ENCODE peak calls at places on chromosomes 7 and 10, in eight cellular contexts. P, O, J, Q, E, M, Z and C are unnamed samples.

GRCh38 chr10:24272374-24272773 is 63.4 kb downstream of the KIAA1217 start:
- DNase-seq in P (no peak), O (no peak), Q (no peak), Z (no peak), J (no peak), E (no peak), M (no peak), C (no peak)

GRCh38 chr10:96565774-96566173 is 21.0 kb downstream of the TM9SF3 start:
- DNase-seq in P (peak; percentile 30), J (peak; percentile 24), E (peak; percentile 65), O (no peak), Z (no peak), Q (no peak), M (peak; percentile 28), C (no peak)

GRCh38 chr10:103720328-103720963 is 134.9 kb downstream of the SH3PXD2A start:
- DNase-seq in Q (no peak), Z (no peak), J (no peak), M (no peak), P (no peak), E (no peak), O (no peak), C (no peak)

GRCh38 chr7:158740657-158741293 is 36.2 kb upstream of the NCAPG2 start:
- DNase-seq in O (no peak), J (peak; percentile 81), P (peak; percentile 90), E (peak; percentile 99), M (no peak), Q (no peak), Z (no peak), C (no peak)

GRCh38 chr10:78634835-78635234 is 433.9 kb upstream of the ZMIZ1 start:
- DNase-seq in J (no peak), O (no peak), E (no peak), Q (no peak), Z (no peak), M (no peak), P (no peak), C (no peak)

GRCh38 chr7:157797361-157797760 is 460.6 kb downstream of the DNAJB6 start:
- DNase-seq in O (no peak), M (no peak), J (no peak), Z (no peak), Q (peak; percentile 38), P (no peak), E (no peak), C (no peak)

GRCh38 chr10:22665329-22665728 is 49.0 kb downstream of the PIP4K2A start:
- DNase-seq in O (no peak), Z (no peak), P (no peak), Q (no peak), J (no peak), E (no peak), M (no peak), C (no peak)

GRCh38 chr10:31515819-31516402 is 196.9 kb downstream of the ZEB1 start:
- DNase-seq in M (no peak), Q (no peak), Z (no peak), O (no peak), J (no peak), E (no peak), P (peak; percentile 35), C (no peak)

GRCh38 chr10:113386005-113386404 is 166.8 kb upstream of the HABP2 start:
- DNase-seq in Q (no peak), E (peak; percentile 34), Z (no peak), P (peak; percentile 91), J (no peak), M (no peak), O (no peak), C (no peak)

GRCh38 chr10:97089209-97089865 is 96.4 kb downstream of the SLIT1 start:
- DNase-seq in O (no peak), P (peak; percentile 37), Z (no peak), E (no peak), J (no peak), Q (no peak), M (no peak), C (no peak)

GRCh38 chr10:78331391-78331922 is 297.8 kb downstream of the RPS24 start:
- DNase-seq in O (no peak), Q (no peak), Z (no peak), P (peak; percentile 46), M (no peak), J (no peak), E (no peak), C (no peak)

GRCh38 chr10:89574348-89574747 is 39.0 kb upstream of the SLC16A12 start:
- DNase-seq in J (no peak), P (no peak), O (no peak), Q (no peak), Z (no peak), M (no peak), E (no peak), C (no peak)

GRCh38 chr10:125494631-125495239 is 188.2 kb downstream of the TEX36 start:
- DNase-seq in P (no peak), E (no peak), Z (no peak), M (no peak), Q (no peak), J (no peak), O (no peak), C (no peak)

GRCh38 chr7:142104550-142105527 is 6.7 kb upstream of the MGAM2 start:
- DNase-seq in O (no peak), P (peak; percentile 69), M (no peak), Q (no peak), J (no peak), E (no peak), Z (no peak), C (no peak)

GRCh38 chr10:69501657-69502056 is 50.4 kb downstream of the TSPAN15 start:
- DNase-seq in Q (no peak), J (no peak), Z (no peak), E (no peak), O (no peak), P (no peak), M (no peak), C (no peak)

GRCh38 chr10:34732926-34733325 is 82.2 kb downstream of the PARD3 start:
- DNase-seq in Q (no peak), Z (no peak), J (no peak), E (peak; percentile 61), O (no peak), P (peak; percentile 93), M (no peak), C (no peak)

GRCh38 chr7:108091461-108091831 is 38.7 kb downstream of the LAMB4 start:
- DNase-seq in P (peak; percentile 45), Z (no peak), Q (no peak), J (no peak), E (no peak), M (no peak), O (no peak), C (no peak)

GRCh38 chr7:49635800-49636199 is 137.6 kb upstream of the VWC2 start:
- DNase-seq in O (no peak), E (no peak), P (peak; percentile 11), M (no peak), Z (no peak), J (no peak), Q (no peak), C (no peak)

GRCh38 chr7:69967699-69968450 is 369.6 kb downstream of the AUTS2 start:
- DNase-seq in O (no peak), M (no peak), Q (no peak), J (no peak), Z (no peak), P (no peak), E (no peak), C (no peak)

GRCh38 chr7:74584160-74584954 is 73.2 kb upstream of the GTF2I start:
- DNase-seq in Q (no peak), M (no peak), P (no peak), E (peak; percentile 17), J (no peak), O (no peak), Z (no peak), C (no peak)
- TF ChIP-seq CTCF in Q (no peak), M (no peak), P (no peak), E (no peak), J (no peak), O (no peak), Z (no peak), C (no peak)

GRCh38 chr7:85090138-85090537 is 96.7 kb downstream of the SEMA3D start:
- DNase-seq in E (no peak), O (no peak), J (no peak), Q (no peak), M (no peak), P (no peak), Z (peak; percentile 19), C (no peak)
- TF ChIP-seq CTCF in E (no peak), O (no peak), J (no peak), Q (no peak), M (no peak), P (no peak), Z (no peak), C (no peak)

DNA sequence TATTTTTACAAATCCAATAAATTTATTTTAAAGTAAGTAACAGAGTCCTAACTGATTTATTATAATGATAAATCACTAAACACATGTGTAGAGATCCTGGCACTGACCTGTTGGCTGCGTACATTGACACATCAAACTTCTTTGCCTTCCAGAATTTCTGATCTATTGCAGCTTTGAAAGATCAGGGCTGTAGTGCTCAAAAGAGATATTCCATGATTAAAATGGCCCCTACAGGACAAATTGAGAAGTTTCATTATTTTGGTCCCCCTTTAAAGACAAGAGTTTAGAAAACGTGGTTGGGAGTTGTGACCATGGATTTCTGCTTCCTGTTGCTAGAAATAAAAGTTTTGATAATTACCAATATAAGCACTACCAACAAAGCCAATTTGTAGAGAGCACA is 87.7 kb upstream of the PDK4 start:
- DNase-seq in Z (no peak), E (peak; percentile 48), Q (no peak), P (peak; percentile 61), J (no peak), M (no peak), O (no peak), C (no peak)
- TF ChIP-seq CTCF in Z (peak; percentile 75), E (peak; percentile 11), Q (peak; percentile 61), P (peak; percentile 63), J (peak; percentile 48), M (peak; percentile 30), O (peak; percentile 31), C (peak; percentile 32)

GRCh38 chr10:93097386-93097785 is 23.7 kb downstream of the CYP26A1 start:
- DNase-seq in P (no peak), E (no peak), O (no peak), Q (no peak), J (no peak), M (no peak), Z (no peak), C (no peak)

GRCh38 chr10:93098816-93099215 is 25.1 kb downstream of the CYP26A1 start:
- DNase-seq in Z (no peak), E (no peak), O (no peak), M (no peak), J (no peak), P (no peak), Q (no peak), C (no peak)

GRCh38 chr10:93091960-93092359 is 18.3 kb downstream of the CYP26A1 start:
- DNase-seq in J (no peak), Q (no peak), M (no peak), Z (no peak), O (no peak), E (no peak), P (no peak), C (no peak)

GRCh38 chr10:93096901-93097300 is 23.2 kb downstream of the CYP26A1 start:
- DNase-seq in E (no peak), Q (no peak), Z (no peak), J (no peak), P (no peak), M (no peak), O (no peak), C (no peak)

DNA sequence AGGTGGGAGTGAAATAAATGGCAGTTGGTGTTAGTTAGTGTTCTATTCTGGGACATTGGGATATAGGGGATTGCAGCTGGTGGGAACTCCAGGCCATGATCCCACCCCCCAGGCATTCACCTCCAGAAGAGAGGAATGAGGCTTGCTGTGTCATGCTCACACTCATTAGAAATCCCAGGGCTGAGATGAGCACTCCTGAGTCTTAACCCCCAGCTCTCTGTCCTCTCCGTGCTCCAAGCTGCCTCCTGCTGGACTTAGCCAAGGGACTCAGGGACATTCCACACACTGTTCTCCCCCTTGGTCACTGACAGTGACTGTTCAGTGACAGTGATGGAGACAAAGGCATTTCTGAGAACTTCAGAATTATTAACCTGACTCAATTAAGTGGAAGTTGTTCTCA is 21.5 kb downstream of the CYP26A1 start:
- DNase-seq in Z (no peak), P (no peak), O (no peak), J (no peak), E (no peak), Q (no peak), M (no peak), C (no peak)
- TF ChIP-seq CTCF in Z (no peak), P (no peak), O (peak; percentile 40), J (no peak), E (no peak), Q (no peak), M (no peak), C (no peak)